ENCODE peak calls at places on chromosomes 3 and 15, in nine cellular contexts. One of them, this sample, is unnamed.
A peak's percentile ranks its signal among the peaks of the same experiment; 100 is the strongest.

GRCh38 chr15:61871926-61872522 is 188.2 kb downstream of the VPS13C start:
- DNase-seq in heart right ventricle: no peak
- DNase-seq in AG10803: peak; percentile 36
- DNase-seq in bronchial epithelial cell: peak; percentile 54
- DNase-seq in neural progenitor cell: peak; percentile 15
- DNase-seq in fibroblast of lung: peak; percentile 46
- DNase-seq in natural killer cell: no peak
- DNase-seq in Calu3: no peak
- DNase-seq in neural crest cell: no peak
- DNase-seq in this sample: no peak

GRCh38 chr3:53749428-53749827 is 96.8 kb downstream of the CHDH start:
- DNase-seq in heart right ventricle: no peak
- DNase-seq in AG10803: no peak
- DNase-seq in bronchial epithelial cell: no peak
- DNase-seq in neural progenitor cell: no peak
- DNase-seq in fibroblast of lung: no peak
- DNase-seq in natural killer cell: no peak
- DNase-seq in Calu3: no peak
- DNase-seq in neural crest cell: no peak
- DNase-seq in this sample: no peak

GRCh38 chr3:37096292-37096691 is 78.1 kb downstream of the LRRFIP2 start:
- DNase-seq in heart right ventricle: no peak
- DNase-seq in AG10803: peak; percentile 79
- DNase-seq in bronchial epithelial cell: peak; percentile 12
- DNase-seq in neural progenitor cell: no peak
- DNase-seq in fibroblast of lung: peak; percentile 30
- DNase-seq in natural killer cell: no peak
- DNase-seq in Calu3: no peak
- DNase-seq in neural crest cell: no peak
- DNase-seq in this sample: no peak

GRCh38 chr3:185586644-185586964 is 509 bp downstream of the SENP2 start:
- DNase-seq in heart right ventricle: no peak
- DNase-seq in AG10803: peak; percentile 31
- DNase-seq in bronchial epithelial cell: no peak
- DNase-seq in neural progenitor cell: no peak
- DNase-seq in fibroblast of lung: no peak
- DNase-seq in natural killer cell: no peak
- DNase-seq in Calu3: no peak
- DNase-seq in neural crest cell: no peak
- DNase-seq in this sample: no peak

GRCh38 chr3:106049876-106050275 is 181.1 kb upstream of the CBLB start:
- DNase-seq in heart right ventricle: no peak
- DNase-seq in AG10803: peak; percentile 68
- DNase-seq in bronchial epithelial cell: no peak
- DNase-seq in neural progenitor cell: no peak
- DNase-seq in fibroblast of lung: no peak
- DNase-seq in natural killer cell: no peak
- DNase-seq in Calu3: no peak
- DNase-seq in neural crest cell: no peak
- DNase-seq in this sample: no peak

GRCh38 chr3:159339131-159339530 is 537.3 kb downstream of the MFSD1 start:
- DNase-seq in heart right ventricle: no peak
- DNase-seq in AG10803: no peak
- DNase-seq in bronchial epithelial cell: no peak
- DNase-seq in neural progenitor cell: no peak
- DNase-seq in fibroblast of lung: no peak
- DNase-seq in natural killer cell: no peak
- DNase-seq in Calu3: no peak
- DNase-seq in neural crest cell: no peak
- DNase-seq in this sample: no peak

GRCh38 chr3:177640319-177640997 is 443.2 kb upstream of the TBL1XR1 start:
- DNase-seq in heart right ventricle: no peak
- DNase-seq in AG10803: no peak
- DNase-seq in bronchial epithelial cell: peak; percentile 27
- DNase-seq in neural progenitor cell: no peak
- DNase-seq in fibroblast of lung: peak; percentile 8
- DNase-seq in natural killer cell: no peak
- DNase-seq in Calu3: no peak
- DNase-seq in neural crest cell: no peak
- DNase-seq in this sample: no peak

GRCh38 chr15:52518972-52519371 is 9.7 kb downstream of the MYO5A start:
- DNase-seq in heart right ventricle: no peak
- DNase-seq in AG10803: no peak
- DNase-seq in bronchial epithelial cell: no peak
- DNase-seq in neural progenitor cell: no peak
- DNase-seq in fibroblast of lung: no peak
- DNase-seq in natural killer cell: no peak
- DNase-seq in Calu3: no peak
- DNase-seq in neural crest cell: no peak
- DNase-seq in this sample: no peak

GRCh38 chr3:38555149-38555840 is 59.2 kb downstream of the EXOG start:
- DNase-seq in heart right ventricle: no peak
- DNase-seq in AG10803: no peak
- DNase-seq in bronchial epithelial cell: no peak
- DNase-seq in neural progenitor cell: no peak
- DNase-seq in fibroblast of lung: no peak
- DNase-seq in natural killer cell: peak; percentile 7
- DNase-seq in Calu3: no peak
- DNase-seq in neural crest cell: no peak
- DNase-seq in this sample: peak; percentile 64

GRCh38 chr3:144104679-144105078 is 133.1 kb downstream of the DIPK2A start:
- DNase-seq in heart right ventricle: no peak
- DNase-seq in AG10803: no peak
- DNase-seq in bronchial epithelial cell: no peak
- DNase-seq in neural progenitor cell: no peak
- DNase-seq in fibroblast of lung: no peak
- DNase-seq in natural killer cell: no peak
- DNase-seq in Calu3: no peak
- DNase-seq in neural crest cell: no peak
- DNase-seq in this sample: no peak

GRCh38 chr15:84736375-84736774 is 12.0 kb upstream of the ZNF592 start:
- DNase-seq in heart right ventricle: no peak
- DNase-seq in AG10803: no peak
- DNase-seq in bronchial epithelial cell: no peak
- DNase-seq in neural progenitor cell: no peak
- DNase-seq in fibroblast of lung: no peak
- DNase-seq in natural killer cell: peak; percentile 41
- DNase-seq in Calu3: no peak
- DNase-seq in neural crest cell: no peak
- DNase-seq in this sample: no peak

GRCh38 chr3:138180375-138181029 is 5.8 kb upstream of the DBR1 start:
- DNase-seq in heart right ventricle: no peak
- DNase-seq in AG10803: peak; percentile 26
- DNase-seq in bronchial epithelial cell: peak; percentile 49
- DNase-seq in neural progenitor cell: peak; percentile 23
- DNase-seq in fibroblast of lung: peak; percentile 61
- DNase-seq in natural killer cell: no peak
- DNase-seq in Calu3: peak; percentile 51
- DNase-seq in neural crest cell: no peak
- DNase-seq in this sample: no peak

GRCh38 chr3:177284383-177284881 is 87.2 kb upstream of the TBL1XR1 start:
- DNase-seq in heart right ventricle: peak; percentile 20
- DNase-seq in AG10803: peak; percentile 67
- DNase-seq in bronchial epithelial cell: peak; percentile 50
- DNase-seq in neural progenitor cell: peak; percentile 48
- DNase-seq in fibroblast of lung: peak; percentile 82
- DNase-seq in natural killer cell: no peak
- DNase-seq in Calu3: peak; percentile 39
- DNase-seq in neural crest cell: peak; percentile 6
- DNase-seq in this sample: no peak

GRCh38 chr15:99508807-99509311 is 56.9 kb upstream of the MEF2A start:
- DNase-seq in heart right ventricle: no peak
- DNase-seq in AG10803: no peak
- DNase-seq in bronchial epithelial cell: no peak
- DNase-seq in neural progenitor cell: no peak
- DNase-seq in fibroblast of lung: no peak
- DNase-seq in natural killer cell: no peak
- DNase-seq in Calu3: no peak
- DNase-seq in neural crest cell: no peak
- DNase-seq in this sample: no peak

GRCh38 chr3:120393252-120393651 is 44.1 kb upstream of the LRRC58 start:
- DNase-seq in heart right ventricle: no peak
- DNase-seq in AG10803: peak; percentile 35
- DNase-seq in bronchial epithelial cell: peak; percentile 11
- DNase-seq in neural progenitor cell: no peak
- DNase-seq in fibroblast of lung: no peak
- DNase-seq in natural killer cell: no peak
- DNase-seq in Calu3: no peak
- DNase-seq in neural crest cell: no peak
- DNase-seq in this sample: no peak

GRCh38 chr3:150345021-150345538 is 63.0 kb upstream of the TSC22D2 start:
- DNase-seq in heart right ventricle: no peak
- DNase-seq in AG10803: peak; percentile 65
- DNase-seq in bronchial epithelial cell: peak; percentile 100
- DNase-seq in neural progenitor cell: peak; percentile 27
- DNase-seq in fibroblast of lung: no peak
- DNase-seq in natural killer cell: no peak
- DNase-seq in Calu3: peak; percentile 90
- DNase-seq in neural crest cell: no peak
- DNase-seq in this sample: no peak

GRCh38 chr3:49266410-49267170 is 10.4 kb downstream of the C3orf62 start:
- DNase-seq in heart right ventricle: no peak
- DNase-seq in AG10803: peak; percentile 25
- DNase-seq in bronchial epithelial cell: no peak
- DNase-seq in neural progenitor cell: no peak
- DNase-seq in fibroblast of lung: no peak
- DNase-seq in natural killer cell: no peak
- DNase-seq in Calu3: no peak
- DNase-seq in neural crest cell: no peak
- DNase-seq in this sample: no peak

GRCh38 chr3:97930018-97930417 is 42.2 kb downstream of the RIOX2 start:
- DNase-seq in heart right ventricle: no peak
- DNase-seq in AG10803: no peak
- DNase-seq in bronchial epithelial cell: no peak
- DNase-seq in neural progenitor cell: no peak
- DNase-seq in fibroblast of lung: no peak
- DNase-seq in natural killer cell: no peak
- DNase-seq in Calu3: no peak
- DNase-seq in neural crest cell: no peak
- DNase-seq in this sample: no peak

GRCh38 chr3:126212629-126213375 is 32.4 kb upstream of the ALDH1L1 start:
- DNase-seq in heart right ventricle: peak; percentile 37
- DNase-seq in AG10803: peak; percentile 46
- DNase-seq in bronchial epithelial cell: peak; percentile 24
- DNase-seq in neural progenitor cell: peak; percentile 93
- DNase-seq in fibroblast of lung: peak; percentile 49
- DNase-seq in natural killer cell: no peak
- DNase-seq in Calu3: peak; percentile 74
- DNase-seq in neural crest cell: peak; percentile 67
- DNase-seq in this sample: no peak

GRCh38 chr3:146747051-146747450 is 141.9 kb upstream of the PLSCR5 start:
- DNase-seq in heart right ventricle: no peak
- DNase-seq in AG10803: no peak
- DNase-seq in bronchial epithelial cell: no peak
- DNase-seq in neural progenitor cell: no peak
- DNase-seq in fibroblast of lung: no peak
- DNase-seq in natural killer cell: no peak
- DNase-seq in Calu3: no peak
- DNase-seq in neural crest cell: no peak
- DNase-seq in this sample: no peak

GRCh38 chr3:146750196-146750595 is 145.1 kb upstream of the PLSCR5 start:
- DNase-seq in heart right ventricle: no peak
- DNase-seq in AG10803: peak; percentile 71
- DNase-seq in bronchial epithelial cell: peak; percentile 6
- DNase-seq in neural progenitor cell: no peak
- DNase-seq in fibroblast of lung: peak; percentile 9
- DNase-seq in natural killer cell: no peak
- DNase-seq in Calu3: no peak
- DNase-seq in neural crest cell: no peak
- DNase-seq in this sample: no peak

GRCh38 chr3:146746190-146746589 is 141.0 kb upstream of the PLSCR5 start:
- DNase-seq in heart right ventricle: no peak
- DNase-seq in AG10803: peak; percentile 30
- DNase-seq in bronchial epithelial cell: peak; percentile 42
- DNase-seq in neural progenitor cell: no peak
- DNase-seq in fibroblast of lung: no peak
- DNase-seq in natural killer cell: no peak
- DNase-seq in Calu3: no peak
- DNase-seq in neural crest cell: no peak
- DNase-seq in this sample: no peak

GRCh38 chr3:146747928-146748327 is 142.8 kb upstream of the PLSCR5 start:
- DNase-seq in heart right ventricle: no peak
- DNase-seq in AG10803: peak; percentile 75
- DNase-seq in bronchial epithelial cell: peak; percentile 8
- DNase-seq in neural progenitor cell: no peak
- DNase-seq in fibroblast of lung: peak; percentile 49
- DNase-seq in natural killer cell: no peak
- DNase-seq in Calu3: peak; percentile 20
- DNase-seq in neural crest cell: no peak
- DNase-seq in this sample: no peak
- TF ChIP-seq CTCF in heart right ventricle: peak; percentile 35
- TF ChIP-seq CTCF in AG10803: peak; percentile 63
- TF ChIP-seq CTCF in bronchial epithelial cell: no peak
- TF ChIP-seq CTCF in neural progenitor cell: peak; percentile 40
- TF ChIP-seq CTCF in fibroblast of lung: peak; percentile 45
- TF ChIP-seq CTCF in natural killer cell: no peak
- TF ChIP-seq CTCF in Calu3: no peak
- TF ChIP-seq CTCF in neural crest cell: no peak
- TF ChIP-seq CTCF in this sample: peak; percentile 71

GRCh38 chr3:123880998-123881561 is 3.1 kb downstream of the MYLK start:
- DNase-seq in heart right ventricle: no peak
- DNase-seq in AG10803: peak; percentile 63
- DNase-seq in bronchial epithelial cell: peak; percentile 31
- DNase-seq in neural progenitor cell: peak; percentile 56
- DNase-seq in fibroblast of lung: peak; percentile 68
- DNase-seq in natural killer cell: no peak
- DNase-seq in Calu3: peak; percentile 42
- DNase-seq in neural crest cell: peak; percentile 22
- DNase-seq in this sample: no peak
- TF ChIP-seq CTCF in heart right ventricle: peak; percentile 24
- TF ChIP-seq CTCF in AG10803: peak; percentile 66
- TF ChIP-seq CTCF in bronchial epithelial cell: peak; percentile 53
- TF ChIP-seq CTCF in neural progenitor cell: peak; percentile 69
- TF ChIP-seq CTCF in fibroblast of lung: peak; percentile 78
- TF ChIP-seq CTCF in natural killer cell: no peak
- TF ChIP-seq CTCF in Calu3: no peak
- TF ChIP-seq CTCF in neural crest cell: peak; percentile 57
- TF ChIP-seq CTCF in this sample: peak; percentile 55

GRCh38 chr3:141729240-141729639 is 8.9 kb upstream of the RNF7 start:
- DNase-seq in heart right ventricle: no peak
- DNase-seq in AG10803: no peak
- DNase-seq in bronchial epithelial cell: no peak
- DNase-seq in neural progenitor cell: no peak
- DNase-seq in fibroblast of lung: no peak
- DNase-seq in natural killer cell: no peak
- DNase-seq in Calu3: no peak
- DNase-seq in neural crest cell: no peak
- DNase-seq in this sample: no peak
- TF ChIP-seq CTCF in heart right ventricle: no peak
- TF ChIP-seq CTCF in AG10803: peak; percentile 8
- TF ChIP-seq CTCF in bronchial epithelial cell: peak; percentile 18
- TF ChIP-seq CTCF in neural progenitor cell: peak; percentile 25
- TF ChIP-seq CTCF in fibroblast of lung: no peak
- TF ChIP-seq CTCF in natural killer cell: no peak
- TF ChIP-seq CTCF in Calu3: no peak
- TF ChIP-seq CTCF in neural crest cell: peak; percentile 18
- TF ChIP-seq CTCF in this sample: no peak

DNA sequence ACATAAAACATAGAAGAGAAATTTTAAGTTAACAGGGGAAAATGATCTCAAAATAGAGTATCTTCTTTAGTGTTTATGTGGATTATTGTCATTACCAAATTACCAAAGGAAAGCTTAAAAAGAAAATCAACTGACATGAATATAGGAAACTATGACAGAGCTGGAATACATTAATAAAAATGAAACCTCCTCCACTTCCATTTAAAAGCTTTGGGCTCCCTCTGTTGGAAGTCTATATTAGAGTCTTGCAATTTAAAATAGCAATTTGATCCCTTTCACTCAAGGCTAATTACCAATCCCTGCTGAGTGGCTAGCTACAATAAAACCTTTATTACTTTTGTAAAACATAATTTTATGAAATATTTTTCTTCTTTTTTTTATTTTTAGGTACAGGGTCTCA is 61.4 kb upstream of the IMPG2 start:
- DNase-seq in heart right ventricle: no peak
- DNase-seq in AG10803: peak; percentile 32
- DNase-seq in bronchial epithelial cell: peak; percentile 40
- DNase-seq in neural progenitor cell: peak; percentile 51
- DNase-seq in fibroblast of lung: peak; percentile 73
- DNase-seq in natural killer cell: no peak
- DNase-seq in Calu3: no peak
- DNase-seq in neural crest cell: no peak
- DNase-seq in this sample: no peak
- TF ChIP-seq CTCF in heart right ventricle: peak; percentile 49
- TF ChIP-seq CTCF in AG10803: peak; percentile 50
- TF ChIP-seq CTCF in bronchial epithelial cell: peak; percentile 28
- TF ChIP-seq CTCF in neural progenitor cell: peak; percentile 55
- TF ChIP-seq CTCF in fibroblast of lung: peak; percentile 48
- TF ChIP-seq CTCF in natural killer cell: peak; percentile 45
- TF ChIP-seq CTCF in Calu3: no peak
- TF ChIP-seq CTCF in neural crest cell: peak; percentile 71
- TF ChIP-seq CTCF in this sample: peak; percentile 55

This sample was measured in osteocyte.